ENCODE peak calls at places on chromosome 14, in nine cellular contexts. V is Peyer's patch, A is sigmoid colon, B is ovary, C is transverse colon, T is spleen, Q is A549, M is heart left ventricle, U is IMR-90. Y is an unnamed sample.

GRCh38 chr14:61662437-61663311 is 32.6 kb upstream of the HIF1A start:
- DNase-seq in V (peak), A (no peak), B (no peak), C (peak), T (no peak), Q (peak), M (no peak), U (peak), Y (peak)

GRCh38 chr14:68164723-68165122 is 345.1 kb downstream of the RAD51B start:
- DNase-seq in V (no peak), A (no peak), B (no peak), C (no peak), T (no peak), Q (peak), M (no peak), U (no peak), Y (no peak)

GRCh38 chr14:53875337-53875897 is 81.2 kb downstream of the BMP4 start:
- DNase-seq in V (no peak), A (no peak), B (no peak), C (no peak), T (no peak), Q (no peak), M (no peak), U (no peak), Y (no peak)

GRCh38 chr14:25108959-25109358 is 59.0 kb upstream of the STXBP6 start:
- DNase-seq in V (peak), A (no peak), B (no peak), C (peak), T (no peak), Q (no peak), M (no peak), U (no peak), Y (no peak)

GRCh38 chr14:68774771-68775613 is 17.9 kb downstream of the ZFP36L1 start:
- DNase-seq in V (peak), A (peak), B (peak), C (no peak), T (no peak), Q (peak), M (no peak), U (peak), Y (no peak)

GRCh38 chr14:44316647-44317432 is 190.2 kb downstream of the FSCB start:
- DNase-seq in V (peak), A (no peak), B (no peak), C (peak), T (no peak), Q (peak), M (no peak), U (peak), Y (peak)

GRCh38 chr14:69105326-69105725 is 47.6 kb downstream of the DCAF5 start:
- DNase-seq in V (no peak), A (no peak), B (no peak), C (no peak), T (no peak), Q (no peak), M (no peak), U (peak), Y (no peak)

GRCh38 chr14:41498959-41499358 is 107.7 kb upstream of the LRFN5 start:
- DNase-seq in V (no peak), A (no peak), B (no peak), C (no peak), T (no peak), Q (no peak), M (no peak), U (no peak), Y (no peak)

GRCh38 chr14:36167431-36167830 is 9.1 kb downstream of the PTCSC3 start:
- DNase-seq in V (no peak), A (no peak), B (no peak), C (no peak), T (no peak), Q (no peak), M (no peak), U (no peak), Y (no peak)

DNA sequence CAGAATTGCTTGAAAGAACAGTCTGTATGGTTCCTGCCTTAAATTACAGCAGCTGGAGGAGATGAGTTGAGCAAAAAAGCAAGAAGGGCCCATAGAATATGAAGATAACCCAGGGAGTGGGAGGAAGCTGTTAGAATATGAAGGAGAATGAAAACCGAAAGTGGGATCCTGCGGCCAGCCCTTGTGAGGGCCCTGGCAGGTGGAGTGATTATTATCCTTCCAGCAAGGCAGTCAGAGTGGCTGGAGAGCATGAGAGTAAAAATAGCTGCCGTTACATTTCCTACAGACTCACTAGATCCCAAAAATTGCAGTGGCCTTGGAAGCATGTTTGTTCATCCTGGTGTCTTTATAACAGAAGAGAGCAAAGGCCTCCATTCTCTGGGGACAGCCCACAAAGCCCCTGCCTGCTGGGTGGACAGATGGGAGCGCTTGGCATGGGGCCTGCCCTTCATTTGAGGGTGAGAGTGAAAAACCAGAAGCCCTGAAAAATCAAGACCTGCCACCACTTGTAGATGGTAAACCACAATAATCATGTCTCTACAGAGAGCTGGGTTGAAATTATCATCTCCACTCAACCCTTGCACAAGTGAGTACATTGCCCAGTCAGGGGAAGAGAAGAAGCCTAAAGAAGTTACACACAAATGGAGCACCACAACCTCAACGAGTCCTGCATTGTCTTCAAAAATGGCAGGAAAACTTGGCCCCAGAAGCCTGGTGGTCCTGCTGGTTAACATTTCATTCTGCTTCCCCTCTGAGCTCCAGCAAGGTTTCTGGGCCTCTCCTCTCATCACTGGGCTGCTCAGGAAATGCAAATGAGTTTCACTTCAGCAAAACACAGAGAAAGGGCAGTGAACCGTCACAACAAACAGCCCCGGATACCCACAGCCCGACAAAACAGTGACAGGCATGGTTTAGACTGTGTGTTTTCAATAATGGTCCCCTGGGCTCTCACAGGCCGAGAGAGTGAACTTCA is 20.5 kb downstream of the ZDHHC22 start:
- DNase-seq in V (peak), A (no peak), B (peak), C (peak), T (peak), Q (no peak), M (no peak), U (no peak), Y (peak)
- TF ChIP-seq POLR2A in V (no peak), A (no peak), B (no peak), C (no peak), T (no peak), Q (no peak), M (no peak), U (no peak), Y (no peak)

GRCh38 chr14:95213774-95214173 is 56.4 kb upstream of the DICER1 start:
- DNase-seq in V (no peak), A (no peak), B (no peak), C (no peak), T (no peak), Q (no peak), M (no peak), U (no peak), Y (no peak)

GRCh38 chr14:95218006-95218405 is 60.7 kb upstream of the DICER1 start:
- DNase-seq in V (no peak), A (peak), B (no peak), C (no peak), T (no peak), Q (no peak), M (no peak), U (no peak), Y (no peak)

GRCh38 chr14:95216013-95216412 is 58.7 kb upstream of the DICER1 start:
- DNase-seq in V (no peak), A (no peak), B (no peak), C (no peak), T (no peak), Q (no peak), M (no peak), U (no peak), Y (no peak)

GRCh38 chr14:95217391-95217900 is 60.1 kb upstream of the DICER1 start:
- DNase-seq in V (no peak), A (no peak), B (no peak), C (no peak), T (no peak), Q (no peak), M (no peak), U (no peak), Y (no peak)

GRCh38 chr14:95215094-95215493 is 57.8 kb upstream of the DICER1 start:
- DNase-seq in V (no peak), A (no peak), B (no peak), C (no peak), T (no peak), Q (no peak), M (no peak), U (no peak), Y (no peak)
- H3K27ac ChIP-seq in V (no peak), A (no peak), B (no peak), C (no peak), T (no peak), Q (no peak), M (no peak), U (no peak), Y (no peak)

GRCh38 chr14:91837076-91837475 is 30.3 kb downstream of the TC2N start:
- DNase-seq in V (no peak), A (no peak), B (no peak), C (no peak), T (no peak), Q (no peak), M (no peak), U (no peak), Y (no peak)
- H3K4me3 ChIP-seq in V (peak), A (peak), B (peak), C (no peak), T (peak), Q (peak), M (peak), U (no peak), Y (no peak)

GRCh38 chr14:95381726-95382125 is 62.0 kb upstream of the CLMN start:
- DNase-seq in V (no peak), A (no peak), B (no peak), C (no peak), T (no peak), Q (no peak), M (no peak), U (no peak), Y (no peak)
- TF ChIP-seq POLR2A in V (no peak), A (no peak), B (no peak), C (no peak), T (no peak), Q (no peak), M (no peak), U (no peak), Y (no peak)

DNA sequence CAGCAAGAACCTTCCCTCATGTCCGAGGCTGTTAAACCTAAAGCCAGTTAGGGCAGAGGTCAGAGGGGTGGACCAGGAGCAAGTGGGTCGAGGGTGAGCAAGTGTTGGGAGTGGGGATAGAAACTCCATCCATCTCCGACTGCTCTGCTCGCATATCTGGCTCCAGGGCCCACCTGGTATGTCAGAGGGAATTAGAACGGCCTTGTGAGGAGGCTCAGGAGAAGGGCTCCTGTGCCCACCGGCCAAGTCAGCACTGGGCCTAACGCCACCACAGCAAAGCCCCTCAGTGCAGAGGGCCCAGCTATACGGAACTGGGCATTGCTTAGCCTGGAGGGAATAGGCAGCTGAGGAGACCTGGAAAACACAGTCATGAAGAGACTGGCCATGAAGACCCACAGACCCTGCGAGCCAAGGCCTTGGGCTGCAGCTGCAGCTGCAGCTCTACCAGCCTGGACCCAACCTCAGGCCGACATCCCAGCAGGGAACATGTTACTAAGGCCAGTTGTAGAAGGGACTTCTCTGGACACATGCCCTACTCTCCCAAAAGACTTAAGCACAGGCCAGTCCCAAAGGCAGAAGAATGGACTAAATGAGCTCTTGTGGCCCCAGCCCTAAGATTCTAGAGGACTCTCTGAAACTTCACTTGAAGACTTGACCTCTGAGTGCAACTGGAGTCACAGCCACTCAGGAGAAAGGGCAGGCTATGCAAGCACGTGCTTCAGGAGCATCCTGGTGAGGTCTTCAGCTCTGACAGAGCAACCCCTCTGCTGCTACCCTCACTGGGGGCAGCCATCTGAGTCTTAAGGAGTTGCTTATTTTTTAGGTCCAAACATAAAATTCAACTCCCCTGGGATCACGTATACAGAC is 34.1 kb downstream of the DAD1 start:
- DNase-seq in V (no peak), A (no peak), B (no peak), C (no peak), T (no peak), Q (no peak), M (no peak), U (no peak), Y (no peak)
- H3K27ac ChIP-seq in V (peak), A (no peak), B (no peak), C (peak), T (peak), Q (no peak), M (no peak), U (no peak), Y (no peak)

DNA sequence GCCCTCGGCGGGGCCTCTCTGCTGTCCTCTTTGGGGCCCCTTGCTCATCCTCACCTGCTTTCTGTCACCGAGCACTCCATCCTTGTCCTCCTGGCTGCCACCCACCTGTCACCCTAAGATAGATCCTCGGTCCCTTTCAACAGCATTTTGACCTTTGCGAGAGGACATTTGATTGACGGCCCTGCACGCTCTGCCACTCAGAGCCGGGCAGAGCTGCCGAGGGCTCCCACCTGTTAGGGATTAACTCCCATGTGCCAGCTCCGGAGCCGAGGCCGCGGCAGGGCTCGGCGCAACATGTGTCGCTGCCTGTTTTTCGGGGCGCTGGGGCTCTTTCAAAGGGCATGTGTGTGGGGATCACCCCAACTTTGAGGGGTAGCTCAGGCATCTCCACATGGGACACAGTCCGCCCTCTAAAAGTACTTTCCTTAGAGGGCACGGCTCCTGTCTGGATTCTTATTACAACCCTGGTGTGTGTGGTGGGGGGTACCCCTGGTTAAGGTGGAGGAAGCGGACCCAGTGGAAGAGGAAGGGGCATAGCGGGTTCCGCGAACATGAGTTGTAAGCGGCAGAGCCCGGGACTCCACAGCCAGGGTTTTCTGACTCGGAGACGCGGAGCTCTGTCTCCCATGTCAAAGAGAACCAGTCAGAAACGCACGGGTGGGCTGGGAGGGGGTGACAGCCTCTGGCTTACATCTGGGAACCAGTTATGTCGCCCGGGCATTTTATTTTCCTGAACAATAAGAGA is 800 bp upstream of the MEG3 start:
- DNase-seq in V (no peak), A (no peak), B (peak), C (no peak), T (no peak), Q (no peak), M (no peak), U (no peak), Y (no peak)
- H3K4me3 ChIP-seq in V (peak), A (peak), B (peak), C (no peak), T (peak), Q (no peak), M (no peak), U (peak), Y (no peak)

GRCh38 chr14:99478133-99478532 is 2.5 kb downstream of the SETD3 start:
- DNase-seq in V (peak), A (no peak), B (no peak), C (no peak), T (no peak), Q (no peak), M (no peak), U (no peak), Y (no peak)

GRCh38 chr14:99479160-99479902 is 1.3 kb downstream of the SETD3 start:
- DNase-seq in V (no peak), A (no peak), B (no peak), C (no peak), T (no peak), Q (no peak), M (no peak), U (peak), Y (no peak)

GRCh38 chr14:99481745-99482099 is 513 bp downstream of the CCNK start:
- DNase-seq in V (no peak), A (no peak), B (no peak), C (no peak), T (no peak), Q (peak), M (no peak), U (peak), Y (no peak)

GRCh38 chr14:99480856-99481744 is at the start of the genes CCNK and SETD3:
- DNase-seq in V (peak), A (peak), B (peak), C (peak), T (peak), Q (peak), M (peak), U (peak), Y (peak)

GRCh38 chr14:99479903-99480855 is 480 bp downstream of the SETD3 start:
- DNase-seq in V (peak), A (peak), B (peak), C (peak), T (peak), Q (peak), M (peak), U (peak), Y (peak)
- TF ChIP-seq POLR2A in V (peak), A (no peak), B (peak), C (peak), T (no peak), Q (peak), M (no peak), U (peak), Y (no peak)